ENCODE peak calls at places on chromosomes 13 and 19, in six cellular contexts. R is left ventricle myocardium inferior, H is spleen, Y is cardiac muscle cell, Z is Panc1, V is H9. J is an unnamed sample. For H3K4me1, the result is how much of the 10 kb centered on the place peaks cover.

GRCh38 chr19:17748884-17749638 is 2.2 kb upstream of the FCHO1 start:
- DNase-seq in R (no peak), H (no peak), Y (no peak), Z (no peak), V (no peak), J (no peak)

GRCh38 chr19:45293682-45294081 is 29.0 kb downstream of the CKM start:
- DNase-seq in R (no peak), H (no peak), Y (no peak), Z (no peak), V (no peak), J (no peak)

GRCh38 chr13:90526711-90527110 is 820.8 kb upstream of the MIR17HG start:
- DNase-seq in R (no peak), H (no peak), Y (no peak), Z (no peak), V (no peak), J (no peak)

GRCh38 chr13:51614350-51614786 is 30.1 kb downstream of the WDFY2 start:
- DNase-seq in R (no peak), H (peak), Y (no peak), Z (no peak), V (no peak), J (no peak)

GRCh38 chr19:35760711-35761349 is 2.9 kb downstream of the PROSER3 start:
- DNase-seq in R (no peak), H (no peak), Y (no peak), Z (no peak), V (no peak), J (no peak)

GRCh38 chr19:677601-678380 is 1.6 kb downstream of the FSTL3 start:
- DNase-seq in R (no peak), H (no peak), Y (no peak), Z (no peak), V (no peak), J (no peak)

GRCh38 chr19:46390866-46391265 is 22.5 kb downstream of the CCDC8 start:
- DNase-seq in R (no peak), H (peak), Y (no peak), Z (no peak), V (no peak), J (no peak)

GRCh38 chr13:90768116-90768515 is 579.4 kb upstream of the MIR17HG start:
- DNase-seq in R (no peak), H (no peak), Y (no peak), Z (no peak), V (no peak), J (no peak)

GRCh38 chr19:17246681-17247425 is 1.1 kb upstream of the NR2F6 start:
- DNase-seq in R (peak), H (peak), Y (no peak), Z (no peak), V (no peak), J (no peak)

GRCh38 chr19:947707-948533 is 22.1 kb downstream of the ARID3A start:
- DNase-seq in R (peak), H (peak), Y (no peak), Z (no peak), V (no peak), J (no peak)

GRCh38 chr13:102877285-102877684 is 31.5 kb downstream of the ERCC5 start:
- DNase-seq in R (no peak), H (no peak), Y (no peak), Z (no peak), V (no peak), J (no peak)

GRCh38 chr13:98083936-98084335 is 59.0 kb upstream of the FARP1 start:
- DNase-seq in R (no peak), H (no peak), Y (no peak), Z (no peak), V (no peak), J (no peak)

GRCh38 chr13:61406275-61406674 is 9.4 kb downstream of the PCDH20 start:
- DNase-seq in R (no peak), H (no peak), Y (no peak), Z (no peak), V (no peak), J (no peak)

GRCh38 chr13:50800091-50800739 is 43.3 kb downstream of the DLEU7 start:
- DNase-seq in R (no peak), H (no peak), Y (no peak), Z (no peak), V (no peak), J (no peak)

GRCh38 chr13:78176880-78177279 is 258.2 kb upstream of the EDNRB start:
- DNase-seq in R (no peak), H (no peak), Y (no peak), Z (no peak), V (no peak), J (no peak)

GRCh38 chr19:16889429-16889882 is 657 bp downstream of the F2RL3 start:
- DNase-seq in R (peak), H (no peak), Y (no peak), Z (no peak), V (no peak), J (no peak)

GRCh38 chr19:41089955-41090354 is 1.7 kb downstream of the CYP2A13 start:
- DNase-seq in R (no peak), H (no peak), Y (no peak), Z (no peak), V (no peak), J (no peak)

GRCh38 chr13:102903659-102904407 is 58.0 kb downstream of the ERCC5 start:
- DNase-seq in R (no peak), H (no peak), Y (peak), Z (no peak), V (no peak), J (peak)

GRCh38 chr19:34962281-34962944 is 1.6 kb downstream of the ZNF792 start:
- DNase-seq in R (no peak), H (no peak), Y (no peak), Z (no peak), V (no peak), J (no peak)

GRCh38 chr19:38656171-38656981 is 8.9 kb downstream of the ACTN4 start:
- DNase-seq in R (no peak), H (no peak), Y (no peak), Z (no peak), V (no peak), J (no peak)

GRCh38 chr19:18868380-18869230 is 27.4 kb downstream of the CERS1 start:
- DNase-seq in R (no peak), H (peak), Y (no peak), Z (no peak), V (no peak), J (no peak)

GRCh38 chr13:57874530-57874929 is 243.0 kb downstream of the PCDH17 start:
- DNase-seq in R (peak), H (no peak), Y (peak), Z (no peak), V (no peak), J (no peak)

GRCh38 chr19:57515218-57515617 is 11.9 kb upstream of the ZNF549 start:
- DNase-seq in R (no peak), H (no peak), Y (no peak), Z (no peak), V (no peak), J (no peak)

GRCh38 chr19:23343434-23344010 is 51.7 kb downstream of the ZNF91 start:
- DNase-seq in R (no peak), H (no peak), Y (no peak), Z (no peak), V (no peak), J (no peak)

GRCh38 chr19:18883530-18884304 is 12.2 kb downstream of the CERS1 start:
- DNase-seq in R (no peak), H (no peak), Y (no peak), Z (no peak), V (peak), J (no peak)

GRCh38 chr19:56841194-56841546 is 644 bp upstream of the PEG3 start:
- DNase-seq in R (no peak), H (no peak), Y (no peak), Z (no peak), V (no peak), J (no peak)

GRCh38 chr13:29859971-29860370 is 9.6 kb upstream of the UBL3 start:
- DNase-seq in R (no peak), H (no peak), Y (no peak), Z (no peak), V (no peak), J (no peak)

GRCh38 chr19:10763828-10764339 is 46.0 kb downstream of the DNM2 start:
- DNase-seq in R (no peak), H (no peak), Y (no peak), Z (no peak), V (no peak), J (no peak)

GRCh38 chr19:10763399-10763798 is 45.5 kb downstream of the DNM2 start:
- DNase-seq in R (no peak), H (no peak), Y (no peak), Z (no peak), V (no peak), J (no peak)

GRCh38 chr19:10760268-10760944 is 42.5 kb downstream of the DNM2 start:
- DNase-seq in R (no peak), H (no peak), Y (peak), Z (no peak), V (no peak), J (no peak)

GRCh38 chr19:10762656-10763055 is 44.8 kb downstream of the DNM2 start:
- DNase-seq in R (peak), H (no peak), Y (no peak), Z (no peak), V (no peak), J (no peak)

GRCh38 chr19:10761443-10762242 is 43.8 kb downstream of the DNM2 start:
- DNase-seq in R (no peak), H (no peak), Y (no peak), Z (no peak), V (peak), J (peak)
- H3K4me1 ChIP-seq in R (half or more), H (half or more), Y (under half), Z (under half), V (under half), J (under half)

GRCh38 chr13:113400621-113401451 is 36.9 kb upstream of the GRTP1 start:
- DNase-seq in R (peak), H (no peak), Y (peak), Z (no peak), V (no peak), J (no peak)
- H3K4me1 ChIP-seq in R (half or more), H (under half), Y (under half), Z (under half), V (under half), J (under half)

GRCh38 chr19:55379161-55379560 is 2.5 kb downstream of the TMEM190 start:
- DNase-seq in R (no peak), H (no peak), Y (no peak), Z (no peak), V (no peak), J (no peak)
- H3K4me1 ChIP-seq in R (under half), H (under half), Y (under half), Z (under half), V (under half), J (under half)

GRCh38 chr19:7863157-7863970 is 10.8 kb downstream of the PRR36 start:
- DNase-seq in R (no peak), H (no peak), Y (peak), Z (no peak), V (peak), J (no peak)
- H3K4me1 ChIP-seq in R (under half), H (under half), Y (under half), Z (under half), V (under half), J (under half)

GRCh38 chr19:15288146-15288963 is 44.0 kb downstream of the BRD4 start:
- DNase-seq in R (no peak), H (peak), Y (no peak), Z (no peak), V (no peak), J (no peak)
- H3K4me1 ChIP-seq in R (half or more), H (half or more), Y (half or more), Z (under half), V (under half), J (under half)

GRCh38 chr19:51365211-51366049 is 758 bp downstream of the ETFB start:
- DNase-seq in R (no peak), H (no peak), Y (peak), Z (no peak), V (no peak), J (no peak)

GRCh38 chr19:51364200-51365106 is 1.7 kb downstream of the ETFB start:
- DNase-seq in R (no peak), H (no peak), Y (no peak), Z (no peak), V (no peak), J (no peak)

GRCh38 chr19:51367565-51368365 is 1.0 kb downstream of the CLDND2 start:
- DNase-seq in R (peak), H (peak), Y (peak), Z (peak), V (peak), J (no peak)

GRCh38 chr19:51366999-51367564 is 894 bp upstream of the ETFB start:
- DNase-seq in R (peak), H (peak), Y (peak), Z (no peak), V (no peak), J (no peak)

DNA sequence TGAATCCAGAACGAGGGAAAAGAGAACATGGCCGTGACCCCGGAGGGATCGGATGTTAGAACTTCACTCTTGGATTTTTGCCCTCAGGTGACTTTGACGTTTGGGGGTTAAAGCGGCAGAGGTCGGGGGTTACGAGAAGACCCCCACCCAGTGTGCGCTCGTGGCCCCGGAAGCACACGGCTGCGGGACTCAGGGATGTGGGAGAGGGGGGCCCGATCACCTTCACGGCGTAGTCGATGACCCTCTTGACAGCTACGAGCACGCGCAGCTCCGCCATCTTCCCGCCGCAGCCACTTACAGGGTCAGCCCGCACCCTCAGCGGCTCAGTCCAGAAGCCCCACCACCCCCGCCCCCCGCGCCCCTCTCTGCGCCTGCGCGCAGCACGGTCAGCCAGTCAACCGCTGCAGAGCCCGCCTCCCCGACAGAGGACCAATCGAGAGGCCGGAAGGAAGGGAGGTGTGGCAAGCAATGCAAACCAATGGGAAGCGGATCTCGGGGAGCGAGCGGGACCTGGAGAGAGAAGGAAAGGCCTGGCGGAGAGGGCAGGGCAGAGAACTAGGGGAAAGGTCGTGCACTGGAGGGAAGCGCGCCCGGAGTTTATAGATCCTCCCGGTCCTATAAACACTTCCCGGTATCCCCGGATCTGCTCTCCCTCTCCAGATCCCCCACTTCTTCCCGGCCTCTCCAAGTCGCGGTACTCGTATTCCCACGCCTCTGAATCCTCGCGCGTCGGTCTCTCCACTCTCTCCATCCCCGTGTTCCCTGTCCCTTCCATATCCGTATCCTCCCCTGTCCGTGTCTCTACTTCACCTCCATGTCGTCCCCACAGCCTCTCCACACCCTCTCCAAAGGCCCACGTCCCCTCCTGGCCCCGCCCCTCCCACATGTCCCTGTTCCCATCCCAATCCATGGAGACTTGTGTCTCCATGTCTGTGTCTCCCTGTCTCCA is at the start of gene ETFB:
- DNase-seq in R (peak), H (peak), Y (peak), Z (peak), V (peak), J (peak)
- H3K4me1 ChIP-seq in R (half or more), H (half or more), Y (under half), Z (under half), V (under half), J (under half)

DNA sequence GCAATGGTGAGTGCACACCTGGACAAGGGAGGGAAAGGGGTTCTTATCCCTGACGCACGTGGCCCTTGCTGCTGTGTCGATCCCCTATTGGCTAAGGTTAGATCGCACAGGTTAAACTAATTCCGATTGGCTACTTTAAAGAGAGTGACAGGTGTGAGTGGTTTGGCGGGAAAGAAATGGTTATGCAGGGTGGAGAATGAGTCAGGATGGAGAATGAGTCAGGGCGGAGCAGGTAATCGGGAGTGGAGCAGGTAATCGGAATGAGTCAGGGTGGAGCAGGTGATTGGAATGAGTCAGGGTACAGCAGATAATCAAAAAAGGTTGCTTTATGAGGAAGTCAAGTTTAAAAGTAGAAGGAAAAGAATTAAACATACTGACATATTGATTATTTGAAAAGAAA is 24.4 kb upstream of the SIAH3 start:
- DNase-seq in R (no peak), H (no peak), Y (no peak), Z (no peak), V (no peak), J (no peak)
- H3K4me1 ChIP-seq in R (under half), H (under half), Y (under half), Z (under half), V (under half), J (under half)

GRCh38 chr19:12938536-12939291 is at the start of gene CALR:
- DNase-seq in R (no peak), H (no peak), Y (no peak), Z (no peak), V (no peak), J (no peak)

GRCh38 chr19:12935071-12935470 is 1.6 kb upstream of the FARSA start:
- DNase-seq in R (no peak), H (no peak), Y (no peak), Z (no peak), V (no peak), J (no peak)

GRCh38 chr19:12938054-12938535 is 314 bp upstream of the CALR start:
- DNase-seq in R (peak), H (peak), Y (peak), Z (peak), V (peak), J (peak)

GRCh38 chr19:12937243-12938053 is 961 bp upstream of the CALR start:
- DNase-seq in R (no peak), H (no peak), Y (peak), Z (no peak), V (peak), J (no peak)

DNA sequence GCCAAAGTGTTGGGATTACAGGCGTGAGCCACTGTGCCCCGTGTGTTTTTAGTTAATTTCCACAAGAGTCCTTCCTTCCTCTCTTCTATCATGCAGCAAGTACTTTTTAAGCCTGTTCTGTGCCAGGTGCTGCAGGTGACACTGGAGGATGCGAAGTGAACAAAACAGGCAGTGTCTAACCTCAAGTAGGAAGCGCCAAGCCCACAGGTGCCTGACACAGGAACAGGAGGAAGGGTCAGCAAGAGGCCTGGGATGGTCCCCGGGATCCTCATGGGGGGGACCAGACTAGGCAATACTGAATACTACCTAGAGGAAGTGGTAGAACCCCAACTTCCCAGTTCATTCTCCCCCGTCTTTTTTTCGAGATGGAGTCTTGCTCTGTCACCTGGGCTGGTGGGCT is 1.8 kb upstream of the CALR start:
- DNase-seq in R (no peak), H (no peak), Y (no peak), Z (no peak), V (no peak), J (no peak)
- H3K4me1 ChIP-seq in R (half or more), H (half or more), Y (under half), Z (under half), V (under half), J (under half)

GRCh38 chr19:33391631-33392249 is 18.2 kb downstream of the CEBPG start:
- DNase-seq in R (no peak), H (no peak), Y (no peak), Z (no peak), V (no peak), J (no peak)
- H3K4me1 ChIP-seq in R (half or more), H (half or more), Y (under half), Z (under half), V (under half), J (under half)

J was measured in iPS DF 6.9.